ENCODE peak calls at places on chromosomes 2 and 18, in four cellular contexts. One of them, this sample, is unnamed.

GRCh38 chr2:7377861-7378569 is 460.8 kb downstream of the RNF144A start:
- DNase-seq in body of pancreas: peak; percentile 65
- DNase-seq in K562: no peak
- DNase-seq in ovary: peak; percentile 32
- DNase-seq in this sample: no peak

GRCh38 chr2:146633159-146633558 is 1211.7 kb upstream of the ACVR2A start:
- DNase-seq in body of pancreas: no peak
- DNase-seq in K562: no peak
- DNase-seq in ovary: no peak
- DNase-seq in this sample: no peak

GRCh38 chr2:157785200-157785599 is 90.9 kb downstream of the ACVR1 start:
- DNase-seq in body of pancreas: peak; percentile 28
- DNase-seq in K562: no peak
- DNase-seq in ovary: no peak
- DNase-seq in this sample: no peak

GRCh38 chr2:235605306-235605998 is 111.6 kb downstream of the AGAP1 start:
- DNase-seq in body of pancreas: peak; percentile 74
- DNase-seq in K562: peak; percentile 20
- DNase-seq in ovary: peak; percentile 74
- DNase-seq in this sample: peak; percentile 80

GRCh38 chr2:30359644-30360167 is 87.3 kb upstream of the LCLAT1 start:
- DNase-seq in body of pancreas: peak; percentile 56
- DNase-seq in K562: no peak
- DNase-seq in ovary: peak; percentile 54
- DNase-seq in this sample: peak; percentile 60

GRCh38 chr2:207258191-207258991 is 92.6 kb upstream of the KLF7 start:
- DNase-seq in body of pancreas: peak; percentile 38
- DNase-seq in K562: no peak
- DNase-seq in ovary: peak; percentile 75
- DNase-seq in this sample: peak; percentile 82

GRCh38 chr18:62728254-62728653 is 12.9 kb downstream of the PHLPP1 start:
- DNase-seq in body of pancreas: no peak
- DNase-seq in K562: no peak
- DNase-seq in ovary: no peak
- DNase-seq in this sample: no peak

GRCh38 chr2:9897331-9897737 is 54.1 kb downstream of the TAF1B start:
- DNase-seq in body of pancreas: peak; percentile 65
- DNase-seq in K562: no peak
- DNase-seq in ovary: peak; percentile 65
- DNase-seq in this sample: peak; percentile 83

GRCh38 chr2:120233292-120233691 is 10.1 kb upstream of the TMEM185B start:
- DNase-seq in body of pancreas: no peak
- DNase-seq in K562: no peak
- DNase-seq in ovary: no peak
- DNase-seq in this sample: no peak

GRCh38 chr2:198296665-198297308 is 492.4 kb downstream of the PLCL1 start:
- DNase-seq in body of pancreas: peak; percentile 60
- DNase-seq in K562: peak; percentile 59
- DNase-seq in ovary: peak; percentile 52
- DNase-seq in this sample: peak; percentile 50

GRCh38 chr2:110768591-110768990 is 36.2 kb downstream of the ACOXL start:
- DNase-seq in body of pancreas: no peak
- DNase-seq in K562: no peak
- DNase-seq in ovary: no peak
- DNase-seq in this sample: no peak

DNA sequence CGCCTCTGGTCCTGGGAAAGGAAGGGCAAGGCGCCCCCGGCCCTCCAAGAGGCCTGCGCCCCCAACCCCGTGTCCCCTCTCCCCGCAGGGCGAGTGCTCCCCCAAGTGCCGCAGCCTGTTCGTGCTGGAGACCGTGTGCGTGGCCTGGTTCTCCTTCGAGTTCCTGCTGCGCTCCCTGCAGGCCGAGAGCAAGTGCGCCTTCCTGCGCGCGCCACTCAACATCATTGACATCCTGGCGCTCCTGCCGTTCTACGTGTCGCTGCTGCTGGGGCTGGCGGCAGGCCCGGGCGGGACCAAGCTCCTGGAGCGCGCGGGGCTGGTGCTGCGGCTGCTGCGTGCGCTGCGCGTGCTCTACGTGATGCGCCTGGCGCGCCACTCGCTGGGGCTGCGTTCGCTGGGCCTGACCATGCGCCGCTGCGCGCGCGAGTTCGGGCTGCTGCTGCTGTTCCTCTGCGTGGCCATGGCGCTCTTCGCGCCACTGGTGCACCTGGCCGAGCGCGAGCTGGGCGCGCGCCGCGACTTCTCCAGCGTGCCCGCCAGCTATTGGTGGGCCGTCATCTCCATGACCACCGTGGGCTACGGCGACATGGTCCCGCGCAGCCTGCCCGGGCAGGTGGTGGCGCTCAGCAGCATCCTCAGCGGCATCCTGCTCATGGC is 52.4 kb downstream of the SLC66A2 start:
- DNase-seq in body of pancreas: no peak
- DNase-seq in K562: no peak
- DNase-seq in ovary: no peak
- DNase-seq in this sample: peak; percentile 10
- H3K9me3 ChIP-seq in body of pancreas: no peaks in the 10 kb centered on the region
- H3K9me3 ChIP-seq in K562: peaks cover 2% of the 10 kb centered on the region
- H3K9me3 ChIP-seq in ovary: no peaks in the 10 kb centered on the region
- H3K9me3 ChIP-seq in this sample: no peaks in the 10 kb centered on the region

GRCh38 chr2:27494944-27495554 is at the start of gene FNDC4:
- DNase-seq in body of pancreas: no peak
- DNase-seq in K562: peak; percentile 80
- DNase-seq in ovary: peak; percentile 74
- DNase-seq in this sample: no peak

GRCh38 chr2:27492557-27492956 is 2.4 kb downstream of the FNDC4 start:
- DNase-seq in body of pancreas: no peak
- DNase-seq in K562: no peak
- DNase-seq in ovary: no peak
- DNase-seq in this sample: no peak

GRCh38 chr2:27493948-27494283 is 1.1 kb downstream of the FNDC4 start:
- DNase-seq in body of pancreas: no peak
- DNase-seq in K562: no peak
- DNase-seq in ovary: no peak
- DNase-seq in this sample: peak; percentile 45

GRCh38 chr2:27495840-27496356 is 741 bp upstream of the GCKR start:
- DNase-seq in body of pancreas: no peak
- DNase-seq in K562: no peak
- DNase-seq in ovary: no peak
- DNase-seq in this sample: no peak

GRCh38 chr2:27494284-27494943 is 586 bp downstream of the FNDC4 start:
- DNase-seq in body of pancreas: peak; percentile 74
- DNase-seq in K562: peak; percentile 77
- DNase-seq in ovary: peak; percentile 79
- DNase-seq in this sample: peak; percentile 30
- TF ChIP-seq POLR2A in body of pancreas: peak; percentile 81
- TF ChIP-seq POLR2A in K562: no peak
- TF ChIP-seq POLR2A in ovary: peak; percentile 86
- TF ChIP-seq POLR2A in this sample: no peak

GRCh38 chr2:74741651-74742050 is 87.6 kb downstream of the SEMA4F start:
- DNase-seq in body of pancreas: no peak
- DNase-seq in K562: no peak
- DNase-seq in ovary: no peak
- DNase-seq in this sample: no peak
- H3K27ac ChIP-seq in body of pancreas: no peak overlapping the region
- H3K27ac ChIP-seq in K562: no peak overlapping the region
- H3K27ac ChIP-seq in ovary: no peak overlapping the region
- H3K27ac ChIP-seq in this sample: no peak overlapping the region

GRCh38 chr2:52178845-52179244 is 1146.9 kb upstream of the NRXN1 start:
- DNase-seq in body of pancreas: no peak
- DNase-seq in K562: no peak
- DNase-seq in ovary: no peak
- DNase-seq in this sample: no peak

GRCh38 chr2:52181080-52181479 is 1149.1 kb upstream of the NRXN1 start:
- DNase-seq in body of pancreas: no peak
- DNase-seq in K562: no peak
- DNase-seq in ovary: no peak
- DNase-seq in this sample: no peak
- H3K9me3 ChIP-seq in body of pancreas: no peaks in the 10 kb centered on the region
- H3K9me3 ChIP-seq in K562: peaks cover 3% of the 10 kb centered on the region
- H3K9me3 ChIP-seq in ovary: no peaks in the 10 kb centered on the region
- H3K9me3 ChIP-seq in this sample: no peaks in the 10 kb centered on the region

GRCh38 chr2:37809525-37809924 is 115.6 kb upstream of the RMDN2 start:
- DNase-seq in body of pancreas: peak; percentile 42
- DNase-seq in K562: no peak
- DNase-seq in ovary: peak; percentile 33
- DNase-seq in this sample: peak; percentile 48
- TF ChIP-seq POLR2A in body of pancreas: no peak
- TF ChIP-seq POLR2A in K562: no peak
- TF ChIP-seq POLR2A in ovary: no peak
- TF ChIP-seq POLR2A in this sample: no peak

GRCh38 chr2:204542967-204543608 is 2.2 kb upstream of the PARD3B start:
- DNase-seq in body of pancreas: no peak
- DNase-seq in K562: no peak
- DNase-seq in ovary: no peak
- DNase-seq in this sample: no peak

GRCh38 chr2:204550738-204551137 is 5.5 kb downstream of the PARD3B start:
- DNase-seq in body of pancreas: peak; percentile 11
- DNase-seq in K562: no peak
- DNase-seq in ovary: no peak
- DNase-seq in this sample: no peak

GRCh38 chr2:204545861-204546773 is 842 bp downstream of the PARD3B start:
- DNase-seq in body of pancreas: peak; percentile 35
- DNase-seq in K562: no peak
- DNase-seq in ovary: no peak
- DNase-seq in this sample: no peak

GRCh38 chr2:204541637-204542036 is 3.6 kb upstream of the PARD3B start:
- DNase-seq in body of pancreas: no peak
- DNase-seq in K562: no peak
- DNase-seq in ovary: no peak
- DNase-seq in this sample: no peak

DNA sequence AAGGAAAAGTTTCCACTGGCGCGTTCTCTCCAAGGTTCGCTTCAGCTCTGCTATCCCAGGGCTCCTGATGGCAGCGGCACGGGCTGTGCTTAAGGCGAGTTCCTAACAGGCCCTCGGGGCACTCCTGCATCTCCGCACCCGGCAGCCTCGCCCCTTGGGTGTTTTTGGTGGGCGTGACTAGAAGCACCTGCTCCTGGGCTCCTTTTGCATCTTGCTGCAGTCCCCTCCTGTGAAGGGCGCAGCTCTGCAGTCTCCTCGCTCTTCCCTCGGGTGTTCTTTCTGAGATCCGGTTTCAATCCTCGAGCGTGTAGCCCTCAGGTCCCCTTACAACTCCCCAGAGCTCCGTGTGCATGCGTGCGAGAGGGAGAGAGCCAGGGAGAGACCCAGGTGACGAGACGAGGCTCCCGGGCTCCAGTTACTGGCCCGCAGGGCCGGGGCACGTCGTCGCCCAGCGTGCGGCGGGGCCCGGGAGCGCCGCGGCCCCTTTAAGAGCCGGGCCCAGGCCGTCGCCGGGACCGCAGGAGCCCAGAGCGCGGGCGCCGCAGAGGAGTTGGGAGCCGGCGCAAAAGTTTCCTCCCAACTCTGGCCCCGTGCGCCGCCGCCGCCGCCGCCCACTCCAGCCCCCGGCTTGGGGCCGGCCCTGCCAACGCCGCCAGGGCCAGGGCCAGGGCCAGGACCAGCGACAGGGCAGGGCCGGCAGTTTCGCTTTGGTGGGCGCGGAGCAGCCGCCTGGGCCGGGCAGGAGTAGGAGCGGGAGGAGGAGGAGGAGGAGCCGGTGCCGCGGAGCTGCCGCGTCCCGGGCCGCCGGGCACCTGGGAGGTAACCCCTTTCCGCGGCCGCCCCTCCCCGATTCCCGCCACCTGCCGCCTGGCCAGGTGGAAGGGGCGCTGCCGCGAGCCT is at the start of gene PARD3B:
- DNase-seq in body of pancreas: peak; percentile 70
- DNase-seq in K562: peak; percentile 8
- DNase-seq in ovary: peak; percentile 67
- DNase-seq in this sample: peak; percentile 44
- H3K27ac ChIP-seq in body of pancreas: peak within 1 kb of the TSS; percentile 84
- H3K27ac ChIP-seq in K562: peak within 1 kb of the TSS; percentile 55
- H3K27ac ChIP-seq in ovary: peak within 1 kb of the TSS; percentile 89
- H3K27ac ChIP-seq in this sample: peak within 1 kb of the TSS; percentile 88

GRCh38 chr2:114085238-114085637 is 195.3 kb downstream of the ACTR3 start:
- DNase-seq in body of pancreas: no peak
- DNase-seq in K562: no peak
- DNase-seq in ovary: no peak
- DNase-seq in this sample: no peak
- H3K9me3 ChIP-seq in body of pancreas: no peaks in the 10 kb centered on the region
- H3K9me3 ChIP-seq in K562: no peaks in the 10 kb centered on the region
- H3K9me3 ChIP-seq in ovary: no peaks in the 10 kb centered on the region
- H3K9me3 ChIP-seq in this sample: no peaks in the 10 kb centered on the region

GRCh38 chr2:127660291-127660578 is 14.3 kb downstream of the GPR17 start:
- DNase-seq in body of pancreas: no peak
- DNase-seq in K562: no peak
- DNase-seq in ovary: no peak
- DNase-seq in this sample: no peak

GRCh38 chr2:127658146-127658545 is 12.2 kb downstream of the GPR17 start:
- DNase-seq in body of pancreas: no peak
- DNase-seq in K562: no peak
- DNase-seq in ovary: no peak
- DNase-seq in this sample: no peak

GRCh38 chr2:127658641-127659407 is 12.9 kb downstream of the GPR17 start:
- DNase-seq in body of pancreas: no peak
- DNase-seq in K562: no peak
- DNase-seq in ovary: no peak
- DNase-seq in this sample: no peak

GRCh38 chr2:127661072-127661618 is 14.2 kb downstream of the LIMS2 start:
- DNase-seq in body of pancreas: peak; percentile 25
- DNase-seq in K562: no peak
- DNase-seq in ovary: no peak
- DNase-seq in this sample: no peak

DNA sequence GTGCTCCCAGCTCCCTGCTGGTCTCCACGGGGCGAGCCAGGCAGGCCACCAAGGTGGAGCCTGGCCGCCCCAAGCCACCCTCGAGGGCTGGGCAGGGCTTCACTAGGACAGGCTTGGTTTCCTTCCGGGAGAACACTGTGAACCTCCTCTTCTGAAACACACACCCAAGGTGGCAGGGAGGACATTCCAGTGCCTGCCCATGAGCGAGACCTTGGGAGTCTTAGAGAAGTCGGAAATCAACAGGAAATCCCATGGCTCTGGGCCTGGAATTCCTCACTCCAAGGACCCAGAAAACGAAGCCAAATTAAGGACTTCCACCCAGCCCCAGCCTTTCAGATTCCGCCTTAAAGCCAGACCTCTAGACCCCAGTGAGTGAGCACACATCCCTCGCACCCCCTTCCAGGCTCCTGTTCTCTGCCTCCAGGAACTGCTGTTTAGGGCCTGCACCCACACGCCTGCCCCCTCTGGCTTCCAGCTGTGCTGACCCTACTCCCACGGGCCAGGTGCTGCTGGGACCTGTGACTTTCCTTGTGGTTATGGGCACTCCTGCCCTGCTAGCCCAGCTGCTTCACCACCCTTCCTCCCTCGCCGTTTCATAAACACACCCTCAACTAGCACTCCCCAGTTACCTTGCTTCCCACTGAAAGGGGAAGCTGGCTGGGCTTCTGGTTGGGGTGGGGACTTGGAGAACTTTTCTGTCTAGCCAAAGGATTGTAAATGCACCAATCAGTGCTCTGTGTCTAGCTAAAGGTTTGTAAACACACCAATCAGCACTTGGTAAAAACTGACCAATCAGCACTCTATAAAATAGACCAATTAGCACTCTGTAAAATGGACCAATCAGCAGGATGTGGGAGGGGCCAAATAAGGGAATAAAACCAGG is 13.7 kb downstream of the GPR17 start:
- DNase-seq in body of pancreas: no peak
- DNase-seq in K562: no peak
- DNase-seq in ovary: no peak
- DNase-seq in this sample: no peak
- TF ChIP-seq POLR2A in body of pancreas: no peak
- TF ChIP-seq POLR2A in K562: no peak
- TF ChIP-seq POLR2A in ovary: no peak
- TF ChIP-seq POLR2A in this sample: no peak

GRCh38 chr2:56040189-56040588 is 116.6 kb upstream of the EFEMP1 start:
- DNase-seq in body of pancreas: peak; percentile 94
- DNase-seq in K562: no peak
- DNase-seq in ovary: no peak
- DNase-seq in this sample: no peak
- H3K27ac ChIP-seq in body of pancreas: peak overlapping the region; percentile 69
- H3K27ac ChIP-seq in K562: no peak overlapping the region
- H3K27ac ChIP-seq in ovary: no peak overlapping the region
- H3K27ac ChIP-seq in this sample: no peak overlapping the region

This sample was measured in uterus.